ENCODE peak calls at places on chromosomes 2 and 18, in four cellular contexts. One of them, this sample, is unnamed.

GRCh38 chr2:110095994-110096633 is 19.5 kb downstream of the MALL start:
- DNase-seq in Panc1: no peak
- DNase-seq in T-cell: no peak
- DNase-seq in effector CD4-positive, alpha-beta T cell: no peak
- DNase-seq in this sample: no peak

GRCh38 chr2:113847144-113847543 is 42.7 kb upstream of the ACTR3 start:
- DNase-seq in T-cell: no peak
- DNase-seq in Panc1: no peak
- DNase-seq in effector CD4-positive, alpha-beta T cell: no peak
- DNase-seq in this sample: no peak

GRCh38 chr2:104858325-104858978 is 4.5 kb downstream of the POU3F3 start:
- DNase-seq in Panc1: no peak
- DNase-seq in effector CD4-positive, alpha-beta T cell: no peak
- DNase-seq in T-cell: no peak
- DNase-seq in this sample: no peak

GRCh38 chr18:7872569-7872968 is 305.5 kb downstream of the PTPRM start:
- DNase-seq in effector CD4-positive, alpha-beta T cell: no peak
- DNase-seq in Panc1: no peak
- DNase-seq in T-cell: no peak
- DNase-seq in this sample: no peak

GRCh38 chr2:174748948-174749347 is 15.3 kb downstream of the CHRNA1 start:
- DNase-seq in effector CD4-positive, alpha-beta T cell: peak
- DNase-seq in Panc1: peak
- DNase-seq in T-cell: peak
- DNase-seq in this sample: no peak

GRCh38 chr2:101802329-101802728 is 104.8 kb downstream of the MAP4K4 start:
- DNase-seq in effector CD4-positive, alpha-beta T cell: no peak
- DNase-seq in Panc1: no peak
- DNase-seq in T-cell: no peak
- DNase-seq in this sample: no peak

GRCh38 chr2:241071677-241072111 is 30.4 kb downstream of the MTERF4 start:
- DNase-seq in Panc1: no peak
- DNase-seq in T-cell: no peak
- DNase-seq in effector CD4-positive, alpha-beta T cell: no peak
- DNase-seq in this sample: no peak

GRCh38 chr18:22683196-22683676 is 249.9 kb upstream of the RBBP8 start:
- DNase-seq in Panc1: no peak
- DNase-seq in T-cell: no peak
- DNase-seq in effector CD4-positive, alpha-beta T cell: no peak
- DNase-seq in this sample: no peak

GRCh38 chr2:205708231-205708631 is 25.9 kb downstream of the NRP2 start:
- DNase-seq in effector CD4-positive, alpha-beta T cell: no peak
- DNase-seq in Panc1: no peak
- DNase-seq in T-cell: no peak
- DNase-seq in this sample: no peak